ENCODE peak calls at places on chromosomes 6 and 20, in ten cellular contexts. H, M, N, W, Z, F, T, E, A and R are unnamed samples.
A peak's percentile ranks its signal among the peaks of the same experiment; 100 is the strongest.

GRCh38 chr6:8539446-8539845 is 104.1 kb upstream of the SLC35B3 start:
- DNase-seq in H (no peak), M (no peak), N (no peak), W (no peak), Z (no peak), F (no peak), T (no peak), E (no peak), A (no peak), R (no peak)

GRCh38 chr20:62481441-62482135 is 5.8 kb upstream of the GATA5 start:
- DNase-seq in H (no peak), M (no peak), N (no peak), W (no peak), Z (no peak), F (no peak), T (peak; percentile 71), E (no peak), A (no peak), R (no peak)

GRCh38 chr6:155882527-155883333 is 427.1 kb upstream of the NOX3 start:
- DNase-seq in H (no peak), M (no peak), N (no peak), W (no peak), Z (no peak), F (no peak), T (no peak), E (no peak), A (no peak), R (no peak)

GRCh38 chr6:74117113-74117512 is 421.1 kb downstream of the CD109 start:
- DNase-seq in H (no peak), M (no peak), N (no peak), W (no peak), Z (no peak), F (no peak), T (no peak), E (no peak), A (no peak), R (no peak)

GRCh38 chr6:3794092-3794491 is 42.6 kb upstream of the PXDC1 start:
- DNase-seq in H (no peak), M (no peak), N (no peak), W (peak; percentile 68), Z (no peak), F (no peak), T (no peak), E (no peak), A (no peak), R (no peak)

GRCh38 chr6:24640166-24640565 is 5.8 kb downstream of the KIAA0319 start:
- DNase-seq in H (no peak), M (no peak), N (no peak), W (no peak), Z (no peak), F (no peak), T (no peak), E (no peak), A (no peak), R (no peak)

GRCh38 chr6:84284428-84285033 is 57.1 kb upstream of the CEP162 start:
- DNase-seq in H (no peak), M (no peak), N (no peak), W (no peak), Z (no peak), F (no peak), T (no peak), E (peak; percentile 31), A (no peak), R (no peak)

GRCh38 chr6:9543649-9544048 is 871.2 kb downstream of the TFAP2A start:
- DNase-seq in H (no peak), M (no peak), N (no peak), W (no peak), Z (no peak), F (no peak), T (no peak), E (peak; percentile 45), A (no peak), R (no peak)

GRCh38 chr6:139313784-139314545 is 22.2 kb upstream of the TXLNB start:
- DNase-seq in H (no peak), M (no peak), N (no peak), W (no peak), Z (no peak), F (no peak), T (no peak), E (peak; percentile 74), A (no peak), R (no peak)

GRCh38 chr6:159169557-159170332 is 545 bp downstream of the FNDC1 start:
- DNase-seq in H (no peak), M (peak; percentile 69), N (no peak), W (no peak), Z (no peak), F (no peak), T (no peak), E (peak; percentile 77), A (no peak), R (no peak)

GRCh38 chr6:132933085-132933484 is 118.7 kb downstream of the RPS12 start:
- DNase-seq in H (no peak), M (no peak), N (no peak), W (no peak), Z (no peak), F (no peak), T (no peak), E (no peak), A (no peak), R (no peak)

GRCh38 chr6:102115911-102116310 is 722.4 kb downstream of the GRIK2 start:
- DNase-seq in H (no peak), M (no peak), N (no peak), W (no peak), Z (no peak), F (no peak), T (no peak), E (no peak), A (no peak), R (no peak)

DNA sequence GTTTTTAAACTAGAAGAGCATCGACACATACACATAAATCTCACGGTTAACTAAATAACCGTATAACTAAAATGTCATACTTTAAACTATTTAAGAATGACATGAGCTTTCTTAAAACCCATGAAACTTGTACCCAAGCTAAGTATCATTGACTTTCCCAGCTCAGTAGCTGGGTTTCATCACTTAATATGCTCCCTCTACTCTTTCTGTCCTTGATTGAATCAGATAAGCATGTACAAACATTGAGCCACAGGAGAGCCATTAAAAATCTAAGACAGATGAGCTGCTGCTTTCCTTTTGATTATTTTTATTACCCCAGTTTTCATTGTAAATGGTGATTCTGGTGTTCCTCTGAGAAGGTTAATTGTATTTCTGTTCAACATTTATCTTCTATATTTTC is 115.8 kb downstream of the FOXO3 start:
- DNase-seq in H (no peak), M (no peak), N (no peak), W (no peak), Z (no peak), F (no peak), T (no peak), E (no peak), A (no peak), R (no peak)
- H3K27ac ChIP-seq in H (peak overlapping the region; percentile 10), M (peak overlapping the region; percentile 32), N (no peak overlapping the region), W (no peak overlapping the region), Z (peak overlapping the region; percentile 72), F (no peak overlapping the region), T (no peak overlapping the region), E (no peak overlapping the region), A (no peak overlapping the region), R (peak overlapping the region; percentile 47)

DNA sequence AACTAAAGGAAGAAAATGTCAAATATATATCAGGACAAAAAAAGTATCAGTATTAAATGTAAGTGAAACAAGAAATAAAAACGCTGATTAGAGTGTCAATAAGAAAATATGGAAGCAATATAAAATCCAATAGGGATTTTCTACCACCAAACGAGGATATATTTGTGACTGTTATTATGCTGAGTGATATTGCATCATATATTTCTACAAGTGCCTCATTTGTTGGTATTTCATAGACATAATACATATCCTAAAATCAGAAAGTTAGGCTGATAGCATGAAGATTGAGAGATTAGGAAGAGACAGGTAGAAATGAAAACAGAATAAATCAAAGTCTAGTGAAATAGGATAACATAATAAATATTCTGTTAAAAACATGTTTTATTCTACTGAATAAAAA is 429.2 kb upstream of the IRAK1BP1 start:
- DNase-seq in H (no peak), M (no peak), N (no peak), W (no peak), Z (no peak), F (no peak), T (no peak), E (no peak), A (no peak), R (no peak)
- TF ChIP-seq CTCF in H (no peak), M (no peak), N (no peak), W (no peak), Z (no peak), F (no peak), T (no peak), E (no peak), A (no peak), R (no peak)

DNA sequence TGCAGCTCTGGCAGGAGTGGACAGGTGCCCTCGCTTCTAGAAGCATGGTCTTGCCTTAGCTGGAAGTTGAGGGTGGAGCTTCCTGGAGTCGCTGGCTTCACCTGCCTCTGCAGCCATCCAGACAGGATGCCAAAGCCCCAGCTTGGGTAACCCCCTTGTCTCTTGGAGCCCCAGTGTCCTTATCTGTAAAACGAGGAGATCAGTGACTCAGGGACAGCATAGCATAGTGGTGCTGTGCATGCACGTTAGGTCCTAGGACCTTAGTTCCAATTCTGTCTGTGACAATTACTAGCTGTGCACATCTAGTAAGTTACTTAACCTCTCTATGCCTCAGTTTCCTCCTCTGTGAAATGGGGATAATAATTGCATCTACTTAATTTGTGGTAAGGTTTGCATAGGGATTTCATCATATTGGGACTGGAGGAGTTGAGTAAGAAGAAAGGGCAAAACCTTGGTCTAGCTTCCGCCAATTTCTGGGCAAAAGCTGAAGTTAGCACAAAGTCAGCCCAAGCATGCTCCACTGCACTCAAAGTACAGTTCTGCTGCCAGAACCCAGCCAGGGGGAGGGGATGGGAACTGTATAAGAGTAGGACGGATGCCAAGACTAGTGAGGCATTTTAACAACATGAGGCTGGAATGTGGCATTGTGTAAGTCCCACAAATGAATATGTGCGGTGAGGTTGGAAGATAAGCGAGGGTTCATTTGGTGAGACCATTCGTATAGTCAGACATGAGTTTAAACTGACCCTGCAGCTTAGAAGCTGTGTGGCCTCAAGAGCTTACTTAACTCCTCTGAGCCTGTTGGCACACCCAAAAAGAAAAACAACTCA is 24.5 kb downstream of the TOX2 start:
- DNase-seq in H (peak; percentile 81), M (peak; percentile 76), N (no peak), W (no peak), Z (no peak), F (peak; percentile 77), T (no peak), E (no peak), A (no peak), R (peak; percentile 72)
- H3K27ac ChIP-seq in H (peak overlapping the region; percentile 86), M (no peak overlapping the region), N (no peak overlapping the region), W (no peak overlapping the region), Z (no peak overlapping the region), F (peak overlapping the region; percentile 42), T (no peak overlapping the region), E (no peak overlapping the region), A (no peak overlapping the region), R (no peak overlapping the region)

DNA sequence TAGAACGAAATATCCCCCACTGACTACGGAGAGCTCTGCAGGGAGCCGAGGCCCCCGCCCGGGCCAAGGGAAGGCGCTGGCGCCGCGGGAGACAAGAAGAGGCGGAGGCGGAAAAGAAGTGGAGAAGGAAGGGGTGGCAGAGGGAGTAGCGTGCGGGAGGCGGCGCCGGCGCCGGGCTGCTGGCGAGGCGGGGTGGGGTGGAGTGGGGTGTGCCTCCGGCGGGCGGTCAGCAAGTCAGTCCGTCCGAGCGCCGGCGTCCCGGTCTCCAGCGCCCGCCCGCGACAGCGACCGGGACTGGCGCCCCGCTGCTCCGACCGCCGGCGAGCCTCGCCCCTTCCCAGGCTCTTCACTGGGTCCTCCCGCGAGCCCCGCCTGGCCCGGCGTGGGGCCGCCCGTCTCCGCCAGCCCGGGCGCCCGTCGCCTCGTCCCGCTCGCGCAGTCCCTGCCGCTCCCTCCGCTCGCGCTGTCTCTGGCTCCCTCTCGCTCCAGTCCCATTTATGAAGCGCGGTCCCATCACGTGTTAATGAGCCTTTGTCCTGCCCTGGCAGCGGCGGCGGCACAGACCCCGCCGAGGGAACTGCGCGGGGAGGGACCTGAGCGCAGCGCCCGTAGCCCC is at the start of gene CNR1:
- DNase-seq in H (no peak), M (peak; percentile 89), N (no peak), W (peak; percentile 74), Z (peak; percentile 10), F (peak; percentile 92), T (peak; percentile 52), E (peak; percentile 63), A (peak; percentile 67), R (no peak)
- TF ChIP-seq CTCF in H (peak; percentile 21), M (no peak), N (no peak), W (no peak), Z (no peak), F (peak; percentile 30), T (no peak), E (no peak), A (no peak), R (no peak)